ENCODE peak calls at places on chromosomes 1 and 21, in four cellular contexts. E is heart left ventricle, R is IMR-90, P is ovary. N is an unnamed sample.
A peak's percentile ranks its signal among the peaks of the same experiment; 100 is the strongest.

GRCh38 chr1:8122477-8123407 is 96.6 kb upstream of the ERRFI1 start:
- DNase-seq in E (no peak), R (peak; percentile 85), P (no peak), N (no peak)

GRCh38 chr1:41657679-41658078 is 173.2 kb upstream of the EDN2 start:
- DNase-seq in E (no peak), R (no peak), P (no peak), N (no peak)

GRCh38 chr1:108814343-108815125 is 42.4 kb downstream of the AKNAD1 start:
- DNase-seq in E (no peak), R (peak; percentile 38), P (no peak), N (no peak)

GRCh38 chr1:55500601-55501000 is 285.4 kb upstream of the USP24 start:
- DNase-seq in E (no peak), R (peak; percentile 59), P (no peak), N (no peak)

GRCh38 chr1:235910357-235911299 is 43.9 kb upstream of the LYST start:
- DNase-seq in E (no peak), R (peak; percentile 97), P (no peak), N (no peak)

GRCh38 chr1:4061521-4062031 is 161.5 kb upstream of the C1orf174 start:
- DNase-seq in E (no peak), R (no peak), P (no peak), N (no peak)

GRCh38 chr1:203663294-203663693 is 36.7 kb downstream of the ATP2B4 start:
- DNase-seq in E (no peak), R (peak; percentile 98), P (no peak), N (no peak)

GRCh38 chr21:46027855-46028493 is 46.4 kb downstream of the COL6A1 start:
- DNase-seq in E (peak; percentile 32), R (peak; percentile 87), P (peak; percentile 80), N (no peak)

GRCh38 chr1:100458925-100459814 is 78.8 kb upstream of the GPR88 start:
- DNase-seq in E (peak; percentile 60), R (peak; percentile 82), P (peak; percentile 84), N (peak; percentile 65)

GRCh38 chr1:155049651-155050559 is 1.2 kb upstream of the ADAM15 start:
- DNase-seq in E (no peak), R (peak; percentile 69), P (no peak), N (no peak)

GRCh38 chr1:192826791-192827477 is 18.1 kb downstream of the RGS2 start:
- DNase-seq in E (no peak), R (no peak), P (no peak), N (no peak)

GRCh38 chr1:173666646-173667045 is 3.0 kb downstream of the ANKRD45 start:
- DNase-seq in E (no peak), R (peak; percentile 50), P (no peak), N (no peak)

GRCh38 chr1:185560760-185561159 is 173.4 kb upstream of the HMCN1 start:
- DNase-seq in E (no peak), R (no peak), P (no peak), N (no peak)

GRCh38 chr1:17826165-17826488 is 71.0 kb downstream of the ACTL8 start:
- DNase-seq in E (peak; percentile 23), R (peak; percentile 17), P (no peak), N (no peak)

GRCh38 chr1:2801535-2802291 is at the start of gene TTC34:
- DNase-seq in E (no peak), R (no peak), P (peak; percentile 36), N (no peak)

GRCh38 chr1:201503397-201504176 is 3.3 kb downstream of the CSRP1 start:
- DNase-seq in E (peak; percentile 54), R (peak; percentile 100), P (peak; percentile 79), N (no peak)

GRCh38 chr1:40256401-40257084 is 1.5 kb upstream of the ZMPSTE24 start:
- DNase-seq in E (no peak), R (no peak), P (no peak), N (no peak)

GRCh38 chr1:67749844-67750689 is 65.1 kb downstream of the GADD45A start:
- DNase-seq in E (no peak), R (peak; percentile 83), P (no peak), N (no peak)

GRCh38 chr1:1665815-1666251 is 7.0 kb upstream of the CDK11B start:
- DNase-seq in E (no peak), R (no peak), P (peak; percentile 51), N (no peak)

GRCh38 chr1:18926315-18927081 is 24.1 kb upstream of the ALDH4A1 start:
- DNase-seq in E (peak; percentile 86), R (peak; percentile 96), P (no peak), N (no peak)

GRCh38 chr1:9589144-9589718 is 520 bp downstream of the TMEM201 start:
- DNase-seq in E (no peak), R (peak; percentile 23), P (peak; percentile 62), N (peak; percentile 48)

GRCh38 chr21:32484706-32485380 is 72.3 kb downstream of the EVA1C start:
- DNase-seq in E (no peak), R (no peak), P (no peak), N (peak; percentile 74)

GRCh38 chr1:47416319-47417128 is 439 bp downstream of the FOXE3 start:
- DNase-seq in E (no peak), R (no peak), P (no peak), N (no peak)

GRCh38 chr1:52323731-52324130 is 42.3 kb downstream of the CC2D1B start:
- DNase-seq in E (no peak), R (no peak), P (no peak), N (no peak)

GRCh38 chr1:228399531-228400236 is 7.0 kb downstream of the TRIM11 start:
- DNase-seq in E (no peak), R (no peak), P (no peak), N (no peak)

DNA sequence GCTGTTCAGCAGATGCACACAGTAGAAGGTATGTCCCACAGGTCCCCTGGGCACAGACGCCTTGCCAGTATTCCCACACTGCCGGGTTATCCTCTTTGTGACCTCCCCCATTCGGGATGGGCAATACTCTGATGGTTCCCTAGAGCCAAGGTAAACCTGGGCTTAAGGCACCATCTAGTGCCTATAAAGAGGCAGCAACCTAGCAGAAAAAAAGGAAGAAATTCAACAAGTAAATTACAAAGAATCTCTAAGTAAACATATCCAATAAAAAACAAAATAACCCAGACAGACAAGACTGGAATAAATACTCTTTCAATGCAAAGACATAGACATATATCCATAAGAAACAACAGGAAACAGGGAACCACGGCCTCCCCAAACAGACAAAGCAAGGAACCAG is 39.4 kb downstream of the HSF2BP start:
- DNase-seq in E (no peak), R (no peak), P (no peak), N (no peak)
- TF ChIP-seq CTCF in E (no peak), R (peak; percentile 27), P (no peak), N (no peak)

GRCh38 chr1:32390904-32391480 is 3.2 kb downstream of the BSDC1 start:
- DNase-seq in E (no peak), R (no peak), P (no peak), N (no peak)
- TF ChIP-seq POLR2A in E (no peak), R (no peak), P (no peak), N (no peak)

GRCh38 chr1:111142358-111142975 is 2.4 kb downstream of the CEPT1 start:
- DNase-seq in E (no peak), R (no peak), P (no peak), N (no peak)
- H3K4me3 ChIP-seq in E (peak overlapping the region; percentile 89), R (no peak overlapping the region), P (no peak overlapping the region), N (no peak overlapping the region)

GRCh38 chr1:69691179-69691578 is 123.5 kb downstream of the LRRC7 start:
- DNase-seq in E (no peak), R (no peak), P (no peak), N (no peak)

GRCh38 chr1:69688178-69688577 is 120.5 kb downstream of the LRRC7 start:
- DNase-seq in E (no peak), R (no peak), P (no peak), N (no peak)

DNA sequence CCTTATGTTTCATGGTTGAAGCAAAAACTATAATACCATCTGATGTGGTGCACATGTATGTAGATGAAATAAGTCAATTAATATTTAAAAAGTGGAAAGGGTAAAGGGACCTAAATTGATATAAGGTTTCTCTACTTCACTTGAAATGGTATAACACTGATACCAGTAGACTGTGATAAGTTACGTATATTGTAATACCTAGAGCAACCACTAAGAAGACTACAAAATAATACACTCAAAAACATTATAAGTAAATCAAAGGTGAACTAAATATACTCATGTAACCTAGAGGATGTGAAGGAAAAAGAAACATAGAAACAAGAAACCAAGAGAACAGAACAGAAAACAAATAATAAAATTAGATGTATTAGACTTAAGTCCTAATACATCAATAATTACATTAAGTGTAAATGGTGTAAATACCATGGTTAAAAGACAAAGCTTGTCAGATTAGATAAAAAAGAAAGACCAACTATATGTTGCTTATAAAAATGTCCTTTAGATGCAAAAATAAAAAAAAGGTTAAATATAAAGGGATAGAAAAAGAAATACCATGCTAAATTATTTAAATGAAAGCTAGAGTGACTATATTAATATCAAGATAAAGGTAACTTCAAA is 118.8 kb downstream of the LRRC7 start:
- DNase-seq in E (no peak), R (no peak), P (no peak), N (no peak)
- TF ChIP-seq CTCF in E (no peak), R (no peak), P (no peak), N (no peak)

DNA sequence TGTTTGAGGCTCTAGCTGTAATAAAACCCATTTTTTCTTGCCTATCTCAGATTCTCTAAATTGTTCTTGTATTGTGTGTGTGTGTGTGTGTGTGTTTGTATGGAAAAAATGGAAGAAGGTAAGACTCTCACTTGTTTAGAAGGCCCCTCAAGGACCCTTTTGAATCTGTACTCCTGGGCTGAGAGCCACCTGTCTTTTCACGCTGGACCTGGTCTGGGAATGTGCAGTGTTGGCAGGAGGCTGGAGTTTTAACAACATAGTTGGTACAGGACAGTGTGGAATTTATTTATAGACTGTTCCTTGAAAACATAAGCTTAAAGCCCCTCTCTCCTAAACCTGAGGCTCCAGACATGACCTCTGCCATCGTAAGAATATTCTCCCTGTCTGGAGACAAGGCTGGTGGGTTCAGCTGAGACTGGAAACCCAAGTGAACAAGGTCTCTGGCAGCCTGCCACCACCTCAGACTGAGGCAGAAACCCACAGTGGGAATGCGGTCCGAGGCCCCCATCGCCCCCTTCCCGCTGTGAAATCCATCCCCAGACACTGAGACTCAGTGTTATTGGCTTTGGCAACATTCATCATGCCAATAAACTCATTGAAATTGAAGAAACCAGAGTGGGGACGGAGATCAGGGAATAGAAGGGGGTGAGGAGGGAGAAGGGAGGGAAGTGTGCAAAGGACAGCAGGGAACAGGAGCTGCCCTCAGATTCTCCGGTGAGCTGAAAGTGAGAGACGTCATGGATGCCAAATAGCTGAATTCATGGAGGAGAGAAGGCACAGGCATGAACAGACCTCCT is 24.6 kb upstream of the PLXNA2 start:
- DNase-seq in E (no peak), R (no peak), P (no peak), N (no peak)
- TF ChIP-seq POLR2A in E (no peak), R (no peak), P (no peak), N (no peak)

GRCh38 chr1:247905899-247906503 is 10.6 kb downstream of the OR2W3 start:
- DNase-seq in E (no peak), R (no peak), P (no peak), N (no peak)
- H3K4me3 ChIP-seq in E (peak overlapping the region; percentile 42), R (no peak overlapping the region), P (no peak overlapping the region), N (peak overlapping the region; percentile 22)

GRCh38 chr1:211851174-211851573 is 20.6 kb upstream of the LPGAT1 start:
- DNase-seq in E (no peak), R (no peak), P (no peak), N (no peak)
- TF ChIP-seq CTCF in E (no peak), R (no peak), P (no peak), N (no peak)